ENCODE peak calls at places on chromosomes 6 and 20, in six cellular contexts. P is germinal center, N is body of pancreas, O is neural crest cell, U is NB4, Y is substantia nigra. Q is an unnamed sample.

GRCh38 chr6:11006060-11006459 is 38.0 kb downstream of the ELOVL2 start:
- DNase-seq in P (no peak), N (no peak), O (no peak), U (no peak), Y (no peak), Q (no peak)

GRCh38 chr6:14292119-14292518 is 174.5 kb downstream of the CD83 start:
- DNase-seq in P (no peak), N (no peak), O (no peak), U (no peak), Y (no peak), Q (no peak)

GRCh38 chr6:91852232-91852631 is 1265.4 kb upstream of the MAP3K7 start:
- DNase-seq in P (no peak), N (no peak), O (no peak), U (no peak), Y (no peak), Q (no peak)

GRCh38 chr20:43541214-43541613 is 17.6 kb upstream of the SGK2 start:
- DNase-seq in P (no peak), N (no peak), O (no peak), U (no peak), Y (no peak), Q (peak)

GRCh38 chr20:59047938-59048680 is 5.5 kb upstream of the PRELID3B start:
- DNase-seq in P (no peak), N (no peak), O (no peak), U (no peak), Y (no peak), Q (peak)

GRCh38 chr6:28474441-28475219 is 31.3 kb upstream of the ZSCAN23 start:
- DNase-seq in P (no peak), N (no peak), O (peak), U (peak), Y (no peak), Q (peak)

GRCh38 chr6:132919476-132919875 is 105.1 kb downstream of the RPS12 start:
- DNase-seq in P (no peak), N (peak), O (no peak), U (no peak), Y (peak), Q (peak)

GRCh38 chr20:37500311-37500710 is 20.7 kb upstream of the NNAT start:
- DNase-seq in P (no peak), N (no peak), O (no peak), U (no peak), Y (no peak), Q (no peak)

GRCh38 chr6:39333626-39334025 is 11.1 kb upstream of the KCNK16 start:
- DNase-seq in P (no peak), N (no peak), O (no peak), U (no peak), Y (no peak), Q (no peak)

GRCh38 chr6:44234101-44235090 is 11.0 kb downstream of the SLC29A1 start:
- DNase-seq in P (peak), N (peak), O (no peak), U (peak), Y (peak), Q (peak)

GRCh38 chr20:45095753-45096371 is 5.1 kb downstream of the KCNS1 start:
- DNase-seq in P (peak), N (peak), O (peak), U (peak), Y (peak), Q (peak)

GRCh38 chr6:169988769-169989550 is 237.5 kb downstream of the ERMARD start:
- DNase-seq in P (no peak), N (no peak), O (no peak), U (no peak), Y (no peak), Q (no peak)

GRCh38 chr6:12961761-12962160 is 245.2 kb downstream of the PHACTR1 start:
- DNase-seq in P (no peak), N (no peak), O (no peak), U (no peak), Y (no peak), Q (no peak)

GRCh38 chr6:6362051-6362450 is 41.6 kb upstream of the F13A1 start:
- DNase-seq in P (no peak), N (no peak), O (no peak), U (peak), Y (no peak), Q (no peak)

GRCh38 chr20:62104791-62105345 is 17.4 kb upstream of the LSM14B start:
- DNase-seq in P (no peak), N (no peak), O (no peak), U (no peak), Y (no peak), Q (peak)

GRCh38 chr6:158475344-158476302 is 84.3 kb upstream of the TMEM181 start:
- DNase-seq in P (peak), N (peak), O (no peak), U (peak), Y (no peak), Q (peak)

GRCh38 chr6:111871207-111871606 is 2.0 kb downstream of the FYN start:
- DNase-seq in P (peak), N (no peak), O (no peak), U (peak), Y (no peak), Q (peak)

GRCh38 chr6:139240161-139241010 is 51.4 kb downstream of the TXLNB start:
- DNase-seq in P (no peak), N (peak), O (no peak), U (no peak), Y (no peak), Q (peak)

GRCh38 chr6:41683460-41684310 is 45.4 kb downstream of the MDFI start:
- DNase-seq in P (peak), N (peak), O (peak), U (peak), Y (peak), Q (peak)

GRCh38 chr6:19399406-19399805 is 437.8 kb upstream of the ID4 start:
- DNase-seq in P (no peak), N (peak), O (no peak), U (no peak), Y (no peak), Q (peak)

GRCh38 chr6:3899970-3900439 is 50.8 kb downstream of the FAM50B start:
- DNase-seq in P (no peak), N (no peak), O (no peak), U (no peak), Y (no peak), Q (no peak)

GRCh38 chr6:32110632-32111031 is 1.5 kb upstream of the TNXB start:
- DNase-seq in P (no peak), N (no peak), O (no peak), U (no peak), Y (no peak), Q (no peak)

GRCh38 chr20:49676581-49677291 is 36.9 kb downstream of the B4GALT5 start:
- DNase-seq in P (no peak), N (no peak), O (no peak), U (peak), Y (no peak), Q (peak)

GRCh38 chr6:111779660-111780059 is 93.6 kb downstream of the FYN start:
- DNase-seq in P (no peak), N (no peak), O (no peak), U (no peak), Y (no peak), Q (no peak)

Q was measured in foreskin fibroblast.